ENCODE peak calls at places on chromosomes 11 and 22, in ten cellular contexts. C is GM06990; L is HFF-Myc; I is astrocyte; D is CD8-positive, alpha-beta T cell; U is mucosa of descending colon; E is neural progenitor cell; T is fibroblast of pulmonary artery; S is vagina; A is heart left ventricle. P is an unnamed sample.

GRCh38 chr11:31824791-31825452 is 13.8 kb upstream of the PAX6 start:
- DNase-seq in C (no peak), L (no peak), I (peak; percentile 2), D (no peak), U (no peak), E (peak; percentile 63), T (no peak), S (no peak), A (no peak), P (no peak)

GRCh38 chr11:6599449-6599848 is 4.0 kb downstream of the RRP8 start:
- DNase-seq in C (no peak), L (no peak), I (no peak), D (no peak), U (no peak), E (no peak), T (no peak), S (peak; percentile 65), A (no peak), P (no peak)

GRCh38 chr22:47122441-47123000 is 360.1 kb downstream of the TBC1D22A start:
- DNase-seq in C (no peak), L (no peak), I (no peak), D (no peak), U (no peak), E (no peak), T (no peak), S (no peak), A (no peak), P (no peak)

GRCh38 chr22:49847751-49848689 is 5.6 kb upstream of the ZBED4 start:
- DNase-seq in C (no peak), L (no peak), I (no peak), D (no peak), U (no peak), E (peak; percentile 28), T (no peak), S (no peak), A (peak; percentile 45), P (no peak)

GRCh38 chr11:95373241-95373640 is 142.2 kb upstream of the SESN3 start:
- DNase-seq in C (no peak), L (no peak), I (no peak), D (no peak), U (no peak), E (no peak), T (no peak), S (no peak), A (no peak), P (no peak)

GRCh38 chr11:93476796-93477195 is 66.4 kb downstream of the SMCO4 start:
- DNase-seq in C (no peak), L (no peak), I (peak; percentile 23), D (no peak), U (no peak), E (no peak), T (peak; percentile 26), S (no peak), A (no peak), P (peak; percentile 31)

GRCh38 chr11:26944866-26945664 is 48.8 kb upstream of the FIBIN start:
- DNase-seq in C (no peak), L (peak; percentile 97), I (peak; percentile 62), D (no peak), U (no peak), E (no peak), T (no peak), S (no peak), A (no peak), P (peak; percentile 63)

GRCh38 chr22:49900441-49901230 is 17.6 kb downstream of the ALG12 start:
- DNase-seq in C (no peak), L (peak; percentile 4), I (no peak), D (no peak), U (no peak), E (no peak), T (no peak), S (no peak), A (no peak), P (no peak)

GRCh38 chr22:24053481-24054226 is 42.5 kb downstream of the CABIN1 start:
- DNase-seq in C (peak; percentile 41), L (no peak), I (no peak), D (no peak), U (no peak), E (no peak), T (no peak), S (no peak), A (no peak), P (no peak)

GRCh38 chr22:21650823-21651520 is 8.9 kb downstream of the SDF2L1 start:
- DNase-seq in C (no peak), L (no peak), I (no peak), D (no peak), U (no peak), E (peak; percentile 48), T (no peak), S (no peak), A (no peak), P (no peak)

GRCh38 chr11:60625262-60625661 is 74.2 kb upstream of the MS4A8 start:
- DNase-seq in C (no peak), L (peak; percentile 41), I (no peak), D (no peak), U (peak; percentile 54), E (peak; percentile 49), T (peak; percentile 17), S (no peak), A (no peak), P (peak; percentile 19)

GRCh38 chr11:15580056-15580774 is 465.5 kb downstream of the INSC start:
- DNase-seq in C (no peak), L (no peak), I (no peak), D (no peak), U (no peak), E (no peak), T (no peak), S (no peak), A (no peak), P (no peak)

GRCh38 chr11:74005721-74006517 is 3.0 kb downstream of the UCP3 start:
- DNase-seq in C (no peak), L (no peak), I (no peak), D (no peak), U (no peak), E (no peak), T (no peak), S (no peak), A (no peak), P (no peak)

GRCh38 chr11:59175104-59175503 is 3.2 kb downstream of the DTX4 start:
- DNase-seq in C (no peak), L (no peak), I (no peak), D (no peak), U (no peak), E (peak; percentile 28), T (no peak), S (no peak), A (no peak), P (no peak)
- H3K4me3 ChIP-seq in C (no peak overlapping the region), L (no peak overlapping the region), I (no peak overlapping the region), D (no peak overlapping the region), U (no peak overlapping the region), E (peak overlapping the region; percentile 89), T (no peak overlapping the region), S (no peak overlapping the region), A (no peak overlapping the region), P (no peak overlapping the region)

GRCh38 chr11:112581747-112582146 is 321.1 kb upstream of the PLET1 start:
- DNase-seq in C (peak; percentile 22), L (no peak), I (no peak), D (no peak), U (no peak), E (no peak), T (no peak), S (no peak), A (no peak), P (no peak)

GRCh38 chr11:112583246-112583893 is 322.7 kb upstream of the PLET1 start:
- DNase-seq in C (peak; percentile 64), L (no peak), I (no peak), D (no peak), U (no peak), E (no peak), T (no peak), S (no peak), A (no peak), P (no peak)

GRCh38 chr11:112587664-112588063 is 327.0 kb upstream of the PLET1 start:
- DNase-seq in C (no peak), L (no peak), I (no peak), D (no peak), U (no peak), E (no peak), T (no peak), S (peak; percentile 71), A (no peak), P (no peak)

GRCh38 chr11:112582366-112582765 is 321.7 kb upstream of the PLET1 start:
- DNase-seq in C (no peak), L (no peak), I (no peak), D (no peak), U (no peak), E (no peak), T (no peak), S (no peak), A (no peak), P (no peak)

GRCh38 chr11:112584674-112585073 is 324.0 kb upstream of the PLET1 start:
- DNase-seq in C (peak; percentile 13), L (no peak), I (no peak), D (no peak), U (no peak), E (peak; percentile 54), T (no peak), S (no peak), A (no peak), P (no peak)
- TF ChIP-seq CTCF in C (peak; percentile 47), L (no peak), I (peak; percentile 12), D (no peak), U (no peak), E (peak; percentile 54), T (no peak), S (no peak), A (peak; percentile 20), P (no peak)

GRCh38 chr11:119421941-119422504 is 949 bp downstream of the THY1 start:
- DNase-seq in C (no peak), L (no peak), I (no peak), D (peak; percentile 34), U (no peak), E (peak; percentile 74), T (no peak), S (no peak), A (no peak), P (peak; percentile 50)

GRCh38 chr11:119419834-119420492 is 3.0 kb downstream of the THY1 start:
- DNase-seq in C (no peak), L (no peak), I (no peak), D (peak; percentile 43), U (no peak), E (no peak), T (no peak), S (no peak), A (no peak), P (no peak)

GRCh38 chr11:119419246-119419645 is 3.7 kb downstream of the THY1 start:
- DNase-seq in C (no peak), L (no peak), I (no peak), D (peak; percentile 32), U (no peak), E (no peak), T (no peak), S (no peak), A (no peak), P (no peak)

GRCh38 chr11:119421351-119421750 is 1.6 kb downstream of the THY1 start:
- DNase-seq in C (no peak), L (no peak), I (no peak), D (no peak), U (no peak), E (no peak), T (no peak), S (no peak), A (no peak), P (peak; percentile 18)

GRCh38 chr11:119420631-119421030 is 2.3 kb downstream of the THY1 start:
- DNase-seq in C (no peak), L (no peak), I (no peak), D (no peak), U (no peak), E (no peak), T (no peak), S (no peak), A (no peak), P (no peak)
- H3K4me3 ChIP-seq in C (no peak overlapping the region), L (peak overlapping the region; percentile 87), I (peak overlapping the region; percentile 86), D (no peak overlapping the region), U (no peak overlapping the region), E (no peak overlapping the region), T (no peak overlapping the region), S (no peak overlapping the region), A (no peak overlapping the region), P (peak overlapping the region; percentile 82)

GRCh38 chr11:104254347-104254746 is 90.4 kb upstream of the PDGFD start:
- DNase-seq in C (peak; percentile 16), L (peak; percentile 7), I (peak; percentile 26), D (no peak), U (peak; percentile 17), E (peak; percentile 85), T (peak; percentile 62), S (no peak), A (no peak), P (peak; percentile 19)
- TF ChIP-seq CTCF in C (peak; percentile 76), L (peak; percentile 73), I (peak; percentile 32), D (no peak), U (no peak), E (peak; percentile 88), T (peak; percentile 81), S (no peak), A (peak; percentile 56), P (peak; percentile 51)

P was measured in fibroblast of the aortic adventitia.